ENCODE peak calls at places on chromosomes 6 and 20, in nine cellular contexts. J is ovary, N is tibial nerve, D is A549, E is stomach, R is HepG2, G is SK-N-SH, H is GM12878, S is upper lobe of left lung. V is an unnamed sample.

GRCh38 chr20:54633374-54633773 is 158.0 kb downstream of the DOK5 start:
- DNase-seq in N (no peak), R (no peak), D (no peak), E (no peak), J (no peak), H (peak), G (no peak), S (no peak), V (no peak)

GRCh38 chr20:59573837-59574236 is 30.5 kb upstream of the PHACTR3 start:
- DNase-seq in J (no peak), G (peak), D (no peak), S (no peak), E (no peak), R (no peak), N (no peak), H (no peak), V (no peak)

GRCh38 chr20:50220894-50221266 is 30.2 kb downstream of the CEBPB start:
- DNase-seq in R (no peak), G (no peak), S (no peak), J (no peak), H (no peak), E (no peak), N (no peak), D (no peak), V (no peak)

GRCh38 chr6:93968126-93968525 is 548.8 kb upstream of the EPHA7 start:
- DNase-seq in E (no peak), G (no peak), R (no peak), J (no peak), N (no peak), D (no peak), H (no peak), S (no peak), V (no peak)

GRCh38 chr20:4152696-4153235 is 137.4 kb upstream of the RNF24 start:
- DNase-seq in J (no peak), S (no peak), E (no peak), G (no peak), N (no peak), R (no peak), H (no peak), D (no peak), V (peak)

GRCh38 chr20:19431906-19432305 is 219.5 kb downstream of the SLC24A3 start:
- DNase-seq in H (no peak), N (no peak), E (no peak), G (no peak), D (no peak), S (no peak), R (no peak), J (no peak), V (no peak)

GRCh38 chr6:45997875-45998506 is 17.7 kb downstream of the CLIC5 start:
- DNase-seq in N (no peak), S (no peak), D (no peak), R (no peak), H (no peak), J (no peak), E (no peak), G (no peak), V (no peak)

GRCh38 chr6:16061833-16062232 is 67.1 kb upstream of the MYLIP start:
- DNase-seq in E (no peak), S (no peak), R (no peak), N (no peak), J (no peak), D (no peak), H (no peak), G (no peak), V (no peak)

GRCh38 chr6:108872001-108872974 is 24.1 kb downstream of the ARMC2 start:
- DNase-seq in D (no peak), G (no peak), J (no peak), S (no peak), R (no peak), N (peak), E (no peak), H (no peak), V (peak)

GRCh38 chr6:5151295-5151954 is 66.3 kb downstream of the PPP1R3G start:
- DNase-seq in G (peak), H (no peak), N (no peak), R (no peak), D (no peak), E (no peak), S (no peak), J (no peak), V (no peak)

GRCh38 chr20:22698443-22698842 is 114.1 kb upstream of the FOXA2 start:
- DNase-seq in R (no peak), H (no peak), J (no peak), E (no peak), D (no peak), G (no peak), S (no peak), N (no peak), V (no peak)

GRCh38 chr6:46044876-46045617 is 29.4 kb upstream of the CLIC5 start:
- DNase-seq in E (peak), N (peak), S (no peak), D (peak), H (no peak), R (no peak), G (no peak), J (peak), V (no peak)

GRCh38 chr6:18528084-18528743 is 141.1 kb downstream of the RNF144B start:
- DNase-seq in R (no peak), N (no peak), S (no peak), H (no peak), D (no peak), E (no peak), J (no peak), G (peak), V (no peak)

GRCh38 chr6:101537917-101538316 is 144.4 kb downstream of the GRIK2 start:
- DNase-seq in N (no peak), E (no peak), J (no peak), G (no peak), D (no peak), R (no peak), S (no peak), H (no peak), V (no peak)

GRCh38 chr6:40721252-40721936 is 134.2 kb upstream of the LRFN2 start:
- DNase-seq in N (no peak), E (no peak), J (no peak), S (no peak), G (peak), R (no peak), D (no peak), H (no peak), V (no peak)

GRCh38 chr6:53827485-53827884 is 32.7 kb downstream of the LRRC1 start:
- DNase-seq in N (no peak), J (no peak), H (no peak), D (no peak), E (no peak), S (no peak), G (no peak), R (no peak), V (no peak)

GRCh38 chr20:42678895-42679294 is 510.8 kb downstream of the PTPRT start:
- DNase-seq in H (no peak), D (peak), S (no peak), N (no peak), R (peak), G (peak), E (no peak), J (no peak), V (no peak)

GRCh38 chr20:60501048-60501447 is 542.8 kb downstream of the CDH26 start:
- DNase-seq in J (no peak), H (no peak), S (no peak), G (no peak), N (no peak), D (no peak), R (no peak), E (no peak), V (no peak)

GRCh38 chr20:32429343-32429742 is 71.2 kb downstream of the ASXL1 start:
- DNase-seq in G (no peak), J (no peak), H (no peak), R (no peak), E (no peak), N (no peak), D (no peak), S (no peak), V (no peak)
- TF ChIP-seq EP300 in G (no peak), J (no peak), H (no peak), R (no peak), E (no peak), N (no peak), D (no peak), S (no peak), V (no peak)

DNA sequence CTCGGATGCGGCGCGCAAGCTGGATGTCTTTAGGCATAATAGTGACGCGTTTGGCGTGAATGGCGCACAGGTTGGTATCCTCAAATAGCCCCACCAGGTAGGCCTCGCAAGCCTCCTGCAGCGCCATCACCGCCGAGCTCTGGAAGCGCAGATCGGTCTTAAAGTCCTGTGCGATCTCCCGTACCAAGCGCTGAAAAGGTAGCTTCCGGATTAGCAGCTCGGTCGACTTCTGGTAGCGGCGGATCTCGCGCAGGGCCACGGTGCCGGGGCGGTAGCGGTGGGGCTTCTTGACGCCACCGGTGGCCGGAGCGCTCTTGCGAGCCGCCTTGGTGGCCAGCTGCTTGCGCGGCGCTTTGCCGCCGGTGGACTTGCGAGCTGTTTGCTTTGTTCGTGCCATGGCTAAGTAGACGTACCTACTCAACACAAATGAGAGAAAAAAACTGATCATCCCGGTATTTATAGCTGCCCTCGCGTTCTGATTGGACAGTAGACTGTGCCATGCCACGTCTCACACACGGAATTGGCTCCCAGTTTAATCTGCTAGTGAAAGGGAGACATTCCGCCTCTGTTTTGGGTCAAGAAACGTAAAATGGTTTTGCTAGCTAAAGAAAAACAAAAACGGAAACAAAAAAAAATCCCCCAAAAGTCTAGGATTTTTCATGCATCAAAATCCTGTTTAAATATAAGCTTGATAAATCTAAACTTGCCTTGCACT is 40.1 kb downstream of the OR2B2 start:
- DNase-seq in H (peak), S (peak), G (peak), D (peak), N (no peak), E (peak), R (no peak), J (peak), V (peak)
- TF ChIP-seq CTCF in H (peak), S (peak), G (peak), D (no peak), N (no peak), E (no peak), R (no peak), J (no peak), V (no peak)

GRCh38 chr20:461254-462198 is 807 bp downstream of the TBC1D20 start:
- DNase-seq in N (peak), H (no peak), E (peak), S (peak), J (peak), R (no peak), D (peak), G (no peak), V (peak)

GRCh38 chr20:462199-462991 is at the start of gene TBC1D20:
- DNase-seq in R (peak), D (peak), G (peak), N (peak), S (peak), J (peak), H (peak), E (peak), V (peak)

GRCh38 chr20:460707-461106 is 1.6 kb downstream of the TBC1D20 start:
- DNase-seq in E (no peak), J (no peak), D (no peak), H (no peak), N (no peak), G (peak), S (no peak), R (peak), V (no peak)

GRCh38 chr20:458766-459165 is 3.6 kb downstream of the TBC1D20 start:
- DNase-seq in R (no peak), J (no peak), E (no peak), S (no peak), D (no peak), N (no peak), H (no peak), G (no peak), V (no peak)

DNA sequence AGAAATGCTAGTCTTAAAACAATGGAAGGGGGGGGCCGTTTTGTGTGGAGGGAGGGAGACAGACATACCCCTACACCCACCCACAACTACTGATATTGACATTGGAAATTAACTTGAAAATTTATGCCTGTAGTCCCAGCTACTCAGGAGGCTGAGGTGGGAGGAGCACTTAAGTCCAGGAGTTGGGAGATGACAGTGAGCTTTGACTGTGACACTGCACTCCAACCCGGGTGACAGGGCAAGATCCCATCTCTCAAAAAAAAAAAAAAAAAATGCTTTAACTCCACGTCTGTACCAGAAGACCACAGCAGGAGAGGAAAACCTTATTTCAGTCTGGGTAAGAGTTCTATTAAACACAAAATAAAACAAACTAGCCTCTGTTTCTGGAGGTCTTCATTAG is 2.2 kb downstream of the TBC1D20 start:
- DNase-seq in D (no peak), G (no peak), N (no peak), S (no peak), R (peak), H (no peak), J (no peak), E (no peak), V (no peak)
- H3K4me3 ChIP-seq in D (no peak), G (no peak), N (no peak), S (no peak), R (peak), H (peak), J (no peak), E (no peak), V (no peak)

DNA sequence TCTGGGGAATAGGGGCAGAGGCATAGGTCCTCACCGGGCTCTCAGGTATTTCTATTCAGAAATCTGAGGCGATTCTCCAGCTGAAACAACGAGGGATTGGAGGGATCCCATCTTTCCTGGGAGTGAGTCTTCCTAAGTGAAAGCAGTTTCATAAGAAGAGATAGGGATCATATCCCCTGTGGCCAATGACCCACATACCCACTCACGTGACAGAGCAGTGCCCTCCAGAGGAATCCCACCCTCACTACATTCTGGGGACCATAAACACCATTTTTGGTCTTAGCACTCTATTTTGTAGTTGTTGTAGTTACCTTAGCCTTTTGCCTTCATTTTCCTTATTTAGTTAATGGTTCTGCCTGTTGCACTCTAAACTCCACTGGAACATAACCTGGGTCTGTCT is 121.1 kb downstream of the GPR63 start:
- DNase-seq in N (no peak), H (no peak), E (no peak), J (no peak), R (no peak), S (no peak), D (no peak), G (peak), V (no peak)
- TF ChIP-seq EP300 in N (no peak), H (no peak), E (no peak), J (no peak), R (no peak), S (no peak), D (no peak), G (no peak), V (no peak)

V was measured in sigmoid colon.